ENCODE peak calls at places on chromosomes 13 and 19, in nine cellular contexts. One of them, this sample, is unnamed.

GRCh38 chr19:16445238-16446107 is 26.3 kb downstream of the EPS15L1 start:
- DNase-seq in AG04450: no peak
- DNase-seq in astrocyte of the spinal cord: peak
- DNase-seq in dorsolateral prefrontal cortex: no peak
- DNase-seq in astrocyte: peak
- DNase-seq in PC-3: peak
- DNase-seq in AG09319: no peak
- DNase-seq in bronchial epithelial cell: no peak
- DNase-seq in WTC11: no peak
- DNase-seq in this sample: peak

GRCh38 chr13:39516140-39516539 is 86.9 kb downstream of the LHFPL6 start:
- DNase-seq in PC-3: no peak
- DNase-seq in AG04450: no peak
- DNase-seq in astrocyte of the spinal cord: no peak
- DNase-seq in dorsolateral prefrontal cortex: no peak
- DNase-seq in WTC11: no peak
- DNase-seq in AG09319: no peak
- DNase-seq in astrocyte: peak
- DNase-seq in bronchial epithelial cell: no peak
- DNase-seq in this sample: no peak

GRCh38 chr13:109345433-109345941 is 440.9 kb downstream of the IRS2 start:
- DNase-seq in PC-3: peak
- DNase-seq in bronchial epithelial cell: peak
- DNase-seq in astrocyte: peak
- DNase-seq in AG09319: no peak
- DNase-seq in dorsolateral prefrontal cortex: no peak
- DNase-seq in WTC11: no peak
- DNase-seq in astrocyte of the spinal cord: peak
- DNase-seq in AG04450: no peak
- DNase-seq in this sample: no peak

GRCh38 chr13:73985789-73986188 is 148.4 kb downstream of the KLF12 start:
- DNase-seq in AG04450: no peak
- DNase-seq in astrocyte of the spinal cord: no peak
- DNase-seq in PC-3: no peak
- DNase-seq in bronchial epithelial cell: no peak
- DNase-seq in AG09319: no peak
- DNase-seq in dorsolateral prefrontal cortex: no peak
- DNase-seq in astrocyte: no peak
- DNase-seq in WTC11: no peak
- DNase-seq in this sample: no peak

GRCh38 chr19:43584484-43584883 is 8.9 kb downstream of the PINLYP start:
- DNase-seq in WTC11: no peak
- DNase-seq in AG04450: no peak
- DNase-seq in bronchial epithelial cell: no peak
- DNase-seq in astrocyte: no peak
- DNase-seq in dorsolateral prefrontal cortex: no peak
- DNase-seq in PC-3: no peak
- DNase-seq in astrocyte of the spinal cord: no peak
- DNase-seq in AG09319: no peak
- DNase-seq in this sample: no peak

GRCh38 chr19:3167533-3168272 is 10.9 kb upstream of the S1PR4 start:
- DNase-seq in AG09319: no peak
- DNase-seq in astrocyte: no peak
- DNase-seq in bronchial epithelial cell: no peak
- DNase-seq in astrocyte of the spinal cord: no peak
- DNase-seq in WTC11: no peak
- DNase-seq in dorsolateral prefrontal cortex: no peak
- DNase-seq in AG04450: no peak
- DNase-seq in PC-3: no peak
- DNase-seq in this sample: peak

GRCh38 chr13:61253105-61253877 is 162.4 kb downstream of the PCDH20 start:
- DNase-seq in astrocyte of the spinal cord: no peak
- DNase-seq in AG04450: no peak
- DNase-seq in AG09319: no peak
- DNase-seq in astrocyte: no peak
- DNase-seq in bronchial epithelial cell: no peak
- DNase-seq in PC-3: no peak
- DNase-seq in dorsolateral prefrontal cortex: no peak
- DNase-seq in WTC11: no peak
- DNase-seq in this sample: no peak

GRCh38 chr19:426725-427445 is 17.9 kb upstream of the C2CD4C start:
- DNase-seq in astrocyte of the spinal cord: no peak
- DNase-seq in AG04450: no peak
- DNase-seq in WTC11: no peak
- DNase-seq in dorsolateral prefrontal cortex: peak
- DNase-seq in astrocyte: no peak
- DNase-seq in bronchial epithelial cell: no peak
- DNase-seq in PC-3: no peak
- DNase-seq in AG09319: no peak
- DNase-seq in this sample: no peak

GRCh38 chr19:17420267-17420924 is 549 bp downstream of the MVB12A start:
- DNase-seq in PC-3: peak
- DNase-seq in AG09319: no peak
- DNase-seq in bronchial epithelial cell: no peak
- DNase-seq in dorsolateral prefrontal cortex: no peak
- DNase-seq in astrocyte: no peak
- DNase-seq in astrocyte of the spinal cord: peak
- DNase-seq in WTC11: peak
- DNase-seq in AG04450: no peak
- DNase-seq in this sample: no peak

GRCh38 chr13:24688901-24689300 is 8.7 kb downstream of the ATP12A start:
- DNase-seq in AG09319: no peak
- DNase-seq in dorsolateral prefrontal cortex: no peak
- DNase-seq in PC-3: no peak
- DNase-seq in astrocyte: no peak
- DNase-seq in AG04450: no peak
- DNase-seq in WTC11: no peak
- DNase-seq in bronchial epithelial cell: no peak
- DNase-seq in astrocyte of the spinal cord: no peak
- DNase-seq in this sample: no peak

GRCh38 chr19:33374406-33374703 is 846 bp downstream of the CEBPG start:
- DNase-seq in astrocyte of the spinal cord: peak
- DNase-seq in dorsolateral prefrontal cortex: peak
- DNase-seq in WTC11: no peak
- DNase-seq in PC-3: peak
- DNase-seq in bronchial epithelial cell: peak
- DNase-seq in AG04450: no peak
- DNase-seq in AG09319: no peak
- DNase-seq in astrocyte: peak
- DNase-seq in this sample: no peak

GRCh38 chr13:112931028-112931934 is 37.7 kb upstream of the MCF2L start:
- DNase-seq in PC-3: peak
- DNase-seq in AG04450: peak
- DNase-seq in bronchial epithelial cell: peak
- DNase-seq in WTC11: peak
- DNase-seq in astrocyte of the spinal cord: peak
- DNase-seq in astrocyte: peak
- DNase-seq in dorsolateral prefrontal cortex: no peak
- DNase-seq in AG09319: peak
- DNase-seq in this sample: no peak
- TF ChIP-seq CTCF in PC-3: peak
- TF ChIP-seq CTCF in AG04450: peak
- TF ChIP-seq CTCF in bronchial epithelial cell: peak
- TF ChIP-seq CTCF in WTC11: no peak
- TF ChIP-seq CTCF in astrocyte of the spinal cord: peak
- TF ChIP-seq CTCF in astrocyte: peak
- TF ChIP-seq CTCF in dorsolateral prefrontal cortex: no peak
- TF ChIP-seq CTCF in AG09319: peak
- TF ChIP-seq CTCF in this sample: no peak

GRCh38 chr13:32164622-32165268 is 133.2 kb downstream of the FRY start:
- DNase-seq in astrocyte: peak
- DNase-seq in dorsolateral prefrontal cortex: no peak
- DNase-seq in AG04450: peak
- DNase-seq in astrocyte of the spinal cord: peak
- DNase-seq in WTC11: peak
- DNase-seq in AG09319: no peak
- DNase-seq in bronchial epithelial cell: peak
- DNase-seq in PC-3: peak
- DNase-seq in this sample: no peak
- TF ChIP-seq CTCF in astrocyte: peak
- TF ChIP-seq CTCF in dorsolateral prefrontal cortex: peak
- TF ChIP-seq CTCF in AG04450: peak
- TF ChIP-seq CTCF in astrocyte of the spinal cord: peak
- TF ChIP-seq CTCF in WTC11: peak
- TF ChIP-seq CTCF in AG09319: peak
- TF ChIP-seq CTCF in bronchial epithelial cell: peak
- TF ChIP-seq CTCF in PC-3: peak
- TF ChIP-seq CTCF in this sample: peak

GRCh38 chr19:11558881-11559828 is at the start of gene ELOF1:
- DNase-seq in WTC11: peak
- DNase-seq in bronchial epithelial cell: peak
- DNase-seq in astrocyte of the spinal cord: peak
- DNase-seq in astrocyte: peak
- DNase-seq in AG09319: peak
- DNase-seq in AG04450: peak
- DNase-seq in dorsolateral prefrontal cortex: peak
- DNase-seq in PC-3: peak
- DNase-seq in this sample: peak
- TF ChIP-seq CTCF in WTC11: no peak
- TF ChIP-seq CTCF in bronchial epithelial cell: peak
- TF ChIP-seq CTCF in astrocyte of the spinal cord: peak
- TF ChIP-seq CTCF in astrocyte: no peak
- TF ChIP-seq CTCF in AG09319: peak
- TF ChIP-seq CTCF in AG04450: peak
- TF ChIP-seq CTCF in dorsolateral prefrontal cortex: peak
- TF ChIP-seq CTCF in PC-3: peak
- TF ChIP-seq CTCF in this sample: no peak

DNA sequence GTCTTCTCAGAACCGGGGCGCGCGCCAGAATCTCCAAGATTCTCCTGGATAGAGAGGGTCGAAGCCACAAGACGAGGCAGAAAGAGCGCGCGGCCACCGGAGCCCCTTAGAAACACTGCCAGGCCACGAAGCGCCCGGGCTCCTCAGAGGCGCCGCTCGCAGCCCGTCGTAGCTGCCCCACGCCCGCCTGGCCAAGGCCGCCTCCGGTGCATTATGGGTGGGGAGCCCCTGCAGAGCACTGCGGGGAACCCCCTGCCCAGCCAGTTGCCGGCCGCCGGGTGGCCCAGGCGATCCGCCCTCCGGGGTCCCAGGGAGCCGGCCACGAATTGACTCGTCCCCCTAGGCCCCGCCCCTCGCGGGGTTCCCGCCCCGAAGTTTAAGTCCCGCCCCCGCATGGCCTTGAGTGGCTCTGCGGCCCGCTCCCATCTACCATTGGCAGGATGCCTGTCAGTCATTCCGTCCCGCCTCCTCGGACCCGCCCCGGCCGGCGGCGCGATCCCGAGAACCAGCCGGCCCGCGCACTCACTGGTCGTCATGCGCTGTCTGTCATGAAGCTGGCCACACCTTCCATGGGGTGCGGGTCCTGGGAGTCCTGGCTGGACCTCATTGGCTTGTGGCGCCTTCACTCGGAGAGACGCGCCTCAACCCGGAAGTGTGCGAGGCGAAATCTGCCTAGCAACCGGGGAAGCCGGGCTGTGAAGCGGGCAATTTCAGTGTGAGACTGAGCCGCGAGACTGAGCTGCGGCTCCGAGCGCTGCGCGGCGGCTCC is 20.2 kb upstream of the GATAD2A start:
- DNase-seq in WTC11: peak
- DNase-seq in astrocyte of the spinal cord: peak
- DNase-seq in PC-3: peak
- DNase-seq in bronchial epithelial cell: peak
- DNase-seq in dorsolateral prefrontal cortex: peak
- DNase-seq in AG04450: peak
- DNase-seq in astrocyte: peak
- DNase-seq in AG09319: peak
- DNase-seq in this sample: peak
- TF ChIP-seq CTCF in WTC11: no peak
- TF ChIP-seq CTCF in astrocyte of the spinal cord: no peak
- TF ChIP-seq CTCF in PC-3: no peak
- TF ChIP-seq CTCF in bronchial epithelial cell: peak
- TF ChIP-seq CTCF in dorsolateral prefrontal cortex: no peak
- TF ChIP-seq CTCF in AG04450: peak
- TF ChIP-seq CTCF in astrocyte: no peak
- TF ChIP-seq CTCF in AG09319: peak
- TF ChIP-seq CTCF in this sample: no peak

DNA sequence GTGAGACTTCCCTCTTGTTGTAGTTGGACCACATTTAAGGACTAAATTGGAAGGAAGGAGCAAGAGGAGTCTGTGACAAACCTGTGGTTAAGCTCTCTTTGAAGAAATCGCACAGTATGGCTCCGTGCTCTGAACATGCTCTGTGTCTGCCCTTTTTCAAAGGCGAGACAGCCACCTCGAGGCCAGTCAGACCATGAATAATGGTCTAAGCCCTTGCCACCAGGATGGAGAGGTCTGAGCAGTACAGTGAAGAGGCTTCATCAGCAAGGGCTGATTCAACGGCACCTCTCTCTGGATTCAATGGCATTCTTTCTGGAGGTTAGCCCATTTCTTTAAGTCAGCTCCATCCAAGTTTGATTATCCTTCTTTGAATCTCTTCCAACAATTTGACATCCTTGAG is 30.9 kb downstream of the FAM216B start:
- DNase-seq in PC-3: no peak
- DNase-seq in WTC11: no peak
- DNase-seq in bronchial epithelial cell: no peak
- DNase-seq in astrocyte of the spinal cord: peak
- DNase-seq in dorsolateral prefrontal cortex: no peak
- DNase-seq in AG04450: no peak
- DNase-seq in astrocyte: peak
- DNase-seq in AG09319: no peak
- DNase-seq in this sample: no peak
- TF ChIP-seq CTCF in PC-3: no peak
- TF ChIP-seq CTCF in WTC11: no peak
- TF ChIP-seq CTCF in bronchial epithelial cell: no peak
- TF ChIP-seq CTCF in astrocyte of the spinal cord: no peak
- TF ChIP-seq CTCF in dorsolateral prefrontal cortex: no peak
- TF ChIP-seq CTCF in AG04450: no peak
- TF ChIP-seq CTCF in astrocyte: no peak
- TF ChIP-seq CTCF in AG09319: no peak
- TF ChIP-seq CTCF in this sample: no peak

DNA sequence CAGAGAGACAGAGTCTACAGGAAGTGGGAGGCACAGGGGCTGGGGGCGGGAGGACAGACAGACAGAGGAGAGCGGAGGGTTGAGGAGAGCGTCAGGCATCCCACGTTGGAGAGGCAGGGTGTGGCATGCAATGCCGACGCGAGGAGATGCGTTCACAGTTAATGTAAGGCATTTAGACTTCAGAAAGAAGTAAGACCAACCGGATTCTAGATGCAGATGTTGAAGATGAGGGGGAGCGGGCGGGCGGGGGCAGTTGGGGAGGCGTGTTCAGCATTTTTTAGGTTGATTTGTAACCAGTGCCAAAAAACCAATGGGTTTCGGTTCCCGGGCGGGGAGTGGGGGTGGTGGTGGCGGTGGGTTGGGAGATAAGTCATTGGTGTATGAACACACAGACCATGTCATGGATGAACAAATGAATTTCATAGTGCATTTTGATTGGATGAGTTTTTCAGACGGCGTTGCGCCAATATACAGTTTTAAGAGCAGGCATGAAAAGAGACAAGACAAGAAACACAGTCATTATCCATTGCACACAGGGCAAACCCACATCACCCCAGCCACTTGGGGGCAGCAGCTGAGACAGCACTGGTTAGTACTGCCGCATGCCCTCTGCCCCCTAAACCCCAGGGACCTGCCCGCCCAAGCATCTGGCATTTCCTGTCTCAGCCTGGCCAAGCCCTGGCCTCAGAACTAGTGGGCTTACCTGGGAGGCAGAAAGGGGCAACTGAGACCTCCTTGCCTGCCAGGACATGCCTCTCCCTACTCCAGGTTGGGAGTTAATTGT is 91.3 kb downstream of the IER2 start:
- DNase-seq in dorsolateral prefrontal cortex: no peak
- DNase-seq in bronchial epithelial cell: no peak
- DNase-seq in WTC11: peak
- DNase-seq in AG09319: no peak
- DNase-seq in astrocyte: no peak
- DNase-seq in PC-3: peak
- DNase-seq in astrocyte of the spinal cord: no peak
- DNase-seq in AG04450: no peak
- DNase-seq in this sample: no peak
- TF ChIP-seq CTCF in dorsolateral prefrontal cortex: no peak
- TF ChIP-seq CTCF in bronchial epithelial cell: peak
- TF ChIP-seq CTCF in WTC11: no peak
- TF ChIP-seq CTCF in AG09319: no peak
- TF ChIP-seq CTCF in astrocyte: no peak
- TF ChIP-seq CTCF in PC-3: peak
- TF ChIP-seq CTCF in astrocyte of the spinal cord: no peak
- TF ChIP-seq CTCF in AG04450: no peak
- TF ChIP-seq CTCF in this sample: peak

This sample was measured in CD14-positive monocyte.